ENCODE peak calls at places on chromosomes 13 and 19, in six cellular contexts. Z is CD8-positive, alpha-beta memory T cell; S is upper lobe of right lung; K is SJCRH30; H is A673; O is fibroblast of lung. I is an unnamed sample. For H3K27me3, the result is how much of the 10 kb centered on the place peaks cover.

GRCh38 chr19:30036154-30037129 is 94.4 kb downstream of the URI1 start:
- DNase-seq in Z (no peak), S (no peak), K (no peak), H (no peak), O (no peak), I (peak)

GRCh38 chr13:21347753-21348318 is 111.3 kb downstream of the ZDHHC20 start:
- DNase-seq in Z (no peak), S (no peak), K (no peak), H (no peak), O (no peak), I (no peak)

GRCh38 chr19:3167533-3168272 is 10.9 kb upstream of the S1PR4 start:
- DNase-seq in Z (no peak), S (peak), K (no peak), H (no peak), O (no peak), I (no peak)

GRCh38 chr13:102700088-102701031 is 5.5 kb upstream of the METTL21C start:
- DNase-seq in Z (no peak), S (no peak), K (no peak), H (no peak), O (peak), I (peak)

GRCh38 chr19:40774916-40775631 is at the start of gene MIA:
- DNase-seq in Z (no peak), S (no peak), K (peak), H (no peak), O (no peak), I (no peak)

GRCh38 chr13:23288564-23288963 is 107.8 kb downstream of the SGCG start:
- DNase-seq in Z (no peak), S (no peak), K (no peak), H (no peak), O (no peak), I (peak)

GRCh38 chr19:49567722-49568454 is 12.5 kb downstream of the NOSIP start:
- DNase-seq in Z (peak), S (no peak), K (no peak), H (no peak), O (peak), I (peak)

GRCh38 chr13:73934215-73934623 is 200.0 kb downstream of the KLF12 start:
- DNase-seq in Z (no peak), S (no peak), K (no peak), H (peak), O (no peak), I (no peak)

GRCh38 chr19:45403781-45404556 is 900 bp downstream of the PPP1R13L start:
- DNase-seq in Z (peak), S (peak), K (no peak), H (peak), O (no peak), I (peak)

GRCh38 chr19:10718205-10719196 is 622 bp downstream of the DNM2 start:
- DNase-seq in Z (peak), S (peak), K (peak), H (peak), O (peak), I (peak)

GRCh38 chr19:44401108-44401786 is at the start of gene ZNF285:
- DNase-seq in Z (peak), S (peak), K (peak), H (peak), O (peak), I (peak)

GRCh38 chr13:20526664-20527063 is 1.0 kb upstream of the CRYL1 start:
- DNase-seq in Z (no peak), S (no peak), K (peak), H (peak), O (peak), I (peak)

GRCh38 chr19:50269653-50270052 is 59.5 kb downstream of the KCNC3 start:
- DNase-seq in Z (no peak), S (no peak), K (no peak), H (no peak), O (no peak), I (no peak)

GRCh38 chr13:94702181-94703041 is 9.9 kb downstream of the SOX21 start:
- DNase-seq in Z (no peak), S (no peak), K (no peak), H (no peak), O (no peak), I (no peak)

GRCh38 chr19:38223617-38224013 is 407 bp downstream of the DPF1 start:
- DNase-seq in Z (no peak), S (no peak), K (peak), H (no peak), O (no peak), I (no peak)
- H3K27me3 ChIP-seq in Z (under half), S (half or more), K (under half), H (under half), O (under half), I (under half)

DNA sequence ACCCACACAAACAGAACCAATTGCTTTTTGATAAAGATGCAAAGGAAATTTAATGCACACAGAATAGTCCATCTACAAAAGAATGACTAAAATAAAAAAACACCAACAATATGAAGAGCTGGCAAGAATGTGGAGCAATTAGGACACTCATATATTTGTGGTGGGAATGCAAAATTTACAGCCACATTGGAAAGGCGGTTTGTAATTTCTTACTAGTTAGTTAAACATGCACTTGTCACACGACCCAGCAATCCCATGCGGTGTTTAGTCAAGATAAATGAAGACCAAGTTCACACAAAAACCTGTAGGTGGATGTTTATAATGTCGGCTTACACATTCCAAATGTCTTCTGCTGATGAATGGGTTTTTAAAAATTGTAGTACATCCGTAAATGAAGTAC is 5.3 kb downstream of the GRTP1 start:
- DNase-seq in Z (no peak), S (no peak), K (no peak), H (no peak), O (no peak), I (peak)
- H3K27me3 ChIP-seq in Z (under half), S (under half), K (under half), H (under half), O (under half), I (under half)

DNA sequence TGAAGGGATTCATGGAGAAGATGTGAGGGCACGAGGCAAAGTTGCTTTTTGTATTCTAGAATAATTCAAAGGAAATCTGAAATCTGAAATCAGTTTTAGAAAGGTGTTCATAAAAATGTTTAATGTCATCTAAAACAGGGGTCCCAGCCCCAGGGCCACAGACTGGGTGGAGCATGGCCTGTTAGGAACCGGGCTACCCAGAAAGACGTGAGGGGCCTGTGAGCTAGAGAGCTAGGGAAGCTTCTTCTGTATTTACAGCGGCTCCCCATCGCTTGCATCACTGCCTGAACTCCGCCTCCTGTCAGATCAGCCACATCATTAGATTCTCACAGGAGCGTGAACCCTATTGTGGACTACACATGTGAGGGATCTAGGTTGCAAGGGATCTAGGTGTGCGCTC is 151.2 kb downstream of the USP12 start:
- DNase-seq in Z (no peak), S (no peak), K (no peak), H (no peak), O (no peak), I (no peak)
- H3K27me3 ChIP-seq in Z (under half), S (under half), K (under half), H (under half), O (under half), I (under half)

DNA sequence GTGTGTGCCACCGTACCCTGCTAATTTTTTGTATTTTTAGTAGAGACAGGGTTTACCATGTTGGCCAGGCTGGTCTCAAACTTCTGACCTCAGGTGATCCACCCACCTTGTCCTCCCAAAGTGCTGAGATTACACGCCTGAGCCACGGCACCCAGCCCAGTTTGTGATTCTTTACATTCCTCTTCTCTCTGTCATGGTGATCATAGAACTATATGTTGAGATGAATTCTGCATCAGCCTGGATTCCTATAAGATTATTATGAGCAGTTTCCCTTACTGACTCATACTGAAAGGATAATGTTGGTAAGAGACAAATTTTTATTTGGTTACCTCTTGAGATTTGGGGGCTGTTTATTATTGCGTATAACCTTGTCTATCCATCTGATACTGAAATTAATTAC is 121.5 kb upstream of the CSNK1A1L start:
- DNase-seq in Z (no peak), S (no peak), K (no peak), H (no peak), O (no peak), I (peak)
- H3K27me3 ChIP-seq in Z (under half), S (under half), K (under half), H (under half), O (under half), I (under half)